ENCODE peak calls at places on chromosome 2, in four cellular contexts. One of them, this sample, is unnamed.

GRCh38 chr2:71207601-71208000 is 19.3 kb downstream of the PAIP2B start:
- DNase-seq in sigmoid colon: no peak
- DNase-seq in uterus: no peak
- DNase-seq in heart right ventricle: no peak
- DNase-seq in this sample: no peak

GRCh38 chr2:190408538-190409271 is 550 bp downstream of the MFSD6 start:
- DNase-seq in heart right ventricle: peak; percentile 29
- DNase-seq in sigmoid colon: peak; percentile 73
- DNase-seq in uterus: peak; percentile 31
- DNase-seq in this sample: peak; percentile 43

GRCh38 chr2:127032601-127033000 is 74.4 kb downstream of the BIN1 start:
- DNase-seq in sigmoid colon: no peak
- DNase-seq in uterus: no peak
- DNase-seq in heart right ventricle: no peak
- DNase-seq in this sample: no peak

GRCh38 chr2:121790276-121790956 is 35.0 kb downstream of the TSN start:
- DNase-seq in uterus: no peak
- DNase-seq in sigmoid colon: no peak
- DNase-seq in heart right ventricle: no peak
- DNase-seq in this sample: no peak

GRCh38 chr2:85472265-85472664 is 53.8 kb downstream of the SH2D6 start:
- DNase-seq in uterus: no peak
- DNase-seq in heart right ventricle: no peak
- DNase-seq in sigmoid colon: no peak
- DNase-seq in this sample: no peak

GRCh38 chr2:201436141-201436540 is 15.1 kb downstream of the TRAK2 start:
- DNase-seq in heart right ventricle: no peak
- DNase-seq in sigmoid colon: no peak
- DNase-seq in uterus: no peak
- DNase-seq in this sample: no peak

GRCh38 chr2:50693285-50693684 is 338.6 kb downstream of the NRXN1 start:
- DNase-seq in uterus: no peak
- DNase-seq in heart right ventricle: no peak
- DNase-seq in sigmoid colon: no peak
- DNase-seq in this sample: no peak

GRCh38 chr2:74864728-74865722 is 31.1 kb downstream of the HK2 start:
- DNase-seq in heart right ventricle: no peak
- DNase-seq in sigmoid colon: no peak
- DNase-seq in uterus: no peak
- DNase-seq in this sample: peak; percentile 57

GRCh38 chr2:237932731-237933131 is 34.1 kb upstream of the UBE2F start:
- DNase-seq in sigmoid colon: no peak
- DNase-seq in heart right ventricle: no peak
- DNase-seq in uterus: no peak
- DNase-seq in this sample: no peak

GRCh38 chr2:9474361-9475117 is at the start of gene IAH1:
- DNase-seq in sigmoid colon: peak; percentile 81
- DNase-seq in uterus: peak; percentile 48
- DNase-seq in heart right ventricle: peak; percentile 40
- DNase-seq in this sample: peak; percentile 72

GRCh38 chr2:229970406-229970805 is 48.1 kb downstream of the FBXO36 start:
- DNase-seq in heart right ventricle: no peak
- DNase-seq in uterus: no peak
- DNase-seq in sigmoid colon: no peak
- DNase-seq in this sample: no peak

GRCh38 chr2:128374001-128374710 is 55.5 kb upstream of the HS6ST1 start:
- DNase-seq in sigmoid colon: no peak
- DNase-seq in heart right ventricle: no peak
- DNase-seq in uterus: peak; percentile 19
- DNase-seq in this sample: no peak

GRCh38 chr2:19357383-19358241 is 811 bp downstream of the OSR1 start:
- DNase-seq in sigmoid colon: no peak
- DNase-seq in heart right ventricle: no peak
- DNase-seq in uterus: peak; percentile 36
- DNase-seq in this sample: no peak

GRCh38 chr2:19358242-19359020 is at the start of gene OSR1:
- DNase-seq in uterus: peak; percentile 82
- DNase-seq in heart right ventricle: peak; percentile 50
- DNase-seq in sigmoid colon: peak; percentile 90
- DNase-seq in this sample: peak; percentile 85

GRCh38 chr2:19360266-19360665 is 1.8 kb upstream of the OSR1 start:
- DNase-seq in sigmoid colon: no peak
- DNase-seq in uterus: no peak
- DNase-seq in heart right ventricle: no peak
- DNase-seq in this sample: no peak

GRCh38 chr2:19359456-19359855 is 1.0 kb upstream of the OSR1 start:
- DNase-seq in uterus: no peak
- DNase-seq in heart right ventricle: no peak
- DNase-seq in sigmoid colon: no peak
- DNase-seq in this sample: no peak

DNA sequence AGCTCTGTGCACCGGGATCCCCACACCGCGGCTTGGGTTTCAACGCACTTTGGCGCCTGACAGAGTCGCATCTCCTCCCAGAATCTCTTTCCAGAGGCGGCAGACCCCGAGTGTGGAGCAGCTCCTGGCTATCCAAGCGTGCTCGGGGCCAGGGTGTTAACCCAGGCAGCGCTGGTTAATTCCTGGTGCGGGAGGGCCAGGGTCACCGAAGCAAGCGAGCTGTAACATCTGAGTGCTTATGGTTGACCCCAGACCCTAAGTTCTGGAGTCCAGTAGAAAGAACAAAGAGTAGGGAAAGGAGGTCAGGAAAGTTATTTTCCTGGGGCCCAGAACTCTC is 566 bp upstream of the OSR1 start:
- DNase-seq in heart right ventricle: no peak
- DNase-seq in uterus: no peak
- DNase-seq in sigmoid colon: no peak
- DNase-seq in this sample: no peak
- H3K4me3 ChIP-seq in heart right ventricle: peak overlapping the region; percentile 74
- H3K4me3 ChIP-seq in uterus: peak overlapping the region; percentile 63
- H3K4me3 ChIP-seq in sigmoid colon: peak overlapping the region; percentile 66
- H3K4me3 ChIP-seq in this sample: peak overlapping the region; percentile 79

DNA sequence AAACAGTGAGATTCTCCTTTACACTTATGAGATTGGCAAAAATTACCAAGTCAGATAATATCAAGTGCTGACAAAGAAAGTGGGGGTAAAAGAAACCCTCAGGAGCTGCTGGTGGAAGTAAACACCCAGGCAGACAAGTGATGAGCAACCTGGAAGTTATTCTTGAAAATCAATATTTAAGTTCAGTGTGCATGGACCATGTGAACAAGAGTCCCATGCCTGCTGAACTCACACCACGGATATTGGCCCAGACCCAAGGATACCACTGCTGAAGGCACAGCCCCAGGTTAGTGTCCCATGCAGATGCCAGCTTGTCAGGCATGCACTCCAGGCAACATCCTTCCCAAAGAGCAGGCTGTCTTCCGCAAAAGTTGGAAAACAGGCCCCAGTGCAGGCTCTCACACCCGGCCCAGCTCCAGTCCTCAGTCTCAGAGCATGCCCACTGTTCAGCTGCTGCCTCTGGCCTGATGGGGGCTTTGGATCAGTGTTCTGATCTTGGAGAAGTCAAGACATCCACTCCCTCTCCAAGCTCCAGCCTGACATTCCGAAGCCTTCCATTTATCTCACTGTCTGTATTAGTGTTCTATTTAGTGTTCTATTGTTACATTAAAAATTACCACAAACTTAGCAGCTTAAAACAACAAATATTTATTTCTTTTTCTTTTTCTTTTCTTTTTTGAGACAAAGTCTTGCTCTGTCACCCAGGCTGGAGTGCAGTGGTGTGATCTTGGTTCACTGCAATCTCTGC is 70.0 kb downstream of the HS1BP3 start:
- DNase-seq in sigmoid colon: peak; percentile 61
- DNase-seq in uterus: no peak
- DNase-seq in heart right ventricle: no peak
- DNase-seq in this sample: peak; percentile 17
- H3K4me1 ChIP-seq in sigmoid colon: peaks cover 44% of the 10 kb centered on the region
- H3K4me1 ChIP-seq in uterus: peaks cover 5% of the 10 kb centered on the region
- H3K4me1 ChIP-seq in heart right ventricle: peaks cover 80% of the 10 kb centered on the region
- H3K4me1 ChIP-seq in this sample: peaks cover 43% of the 10 kb centered on the region

DNA sequence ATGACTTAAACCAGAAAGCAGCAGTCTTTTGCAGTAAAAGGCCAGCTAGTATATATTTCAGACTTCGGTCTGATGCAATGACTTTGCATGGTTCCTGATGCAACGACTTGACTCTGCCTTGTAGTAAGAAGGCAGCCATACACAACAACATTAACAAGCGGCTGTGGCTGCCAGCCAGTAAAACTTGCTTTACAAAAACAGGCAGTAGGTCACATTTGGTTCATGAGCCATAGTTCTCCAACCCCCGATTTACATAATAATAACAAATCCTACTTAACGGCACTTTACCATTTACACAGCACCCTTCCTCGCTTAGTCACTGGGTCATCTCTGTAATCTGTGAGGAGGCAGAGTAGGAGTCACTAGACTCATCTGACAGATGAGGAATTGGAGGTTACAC is 410.3 kb downstream of the LRATD1 start:
- DNase-seq in uterus: no peak
- DNase-seq in sigmoid colon: peak; percentile 93
- DNase-seq in heart right ventricle: no peak
- DNase-seq in this sample: no peak
- H3K27ac ChIP-seq in uterus: no peak overlapping the region
- H3K27ac ChIP-seq in sigmoid colon: peak overlapping the region; percentile 74
- H3K27ac ChIP-seq in heart right ventricle: no peak overlapping the region
- H3K27ac ChIP-seq in this sample: no peak overlapping the region

DNA sequence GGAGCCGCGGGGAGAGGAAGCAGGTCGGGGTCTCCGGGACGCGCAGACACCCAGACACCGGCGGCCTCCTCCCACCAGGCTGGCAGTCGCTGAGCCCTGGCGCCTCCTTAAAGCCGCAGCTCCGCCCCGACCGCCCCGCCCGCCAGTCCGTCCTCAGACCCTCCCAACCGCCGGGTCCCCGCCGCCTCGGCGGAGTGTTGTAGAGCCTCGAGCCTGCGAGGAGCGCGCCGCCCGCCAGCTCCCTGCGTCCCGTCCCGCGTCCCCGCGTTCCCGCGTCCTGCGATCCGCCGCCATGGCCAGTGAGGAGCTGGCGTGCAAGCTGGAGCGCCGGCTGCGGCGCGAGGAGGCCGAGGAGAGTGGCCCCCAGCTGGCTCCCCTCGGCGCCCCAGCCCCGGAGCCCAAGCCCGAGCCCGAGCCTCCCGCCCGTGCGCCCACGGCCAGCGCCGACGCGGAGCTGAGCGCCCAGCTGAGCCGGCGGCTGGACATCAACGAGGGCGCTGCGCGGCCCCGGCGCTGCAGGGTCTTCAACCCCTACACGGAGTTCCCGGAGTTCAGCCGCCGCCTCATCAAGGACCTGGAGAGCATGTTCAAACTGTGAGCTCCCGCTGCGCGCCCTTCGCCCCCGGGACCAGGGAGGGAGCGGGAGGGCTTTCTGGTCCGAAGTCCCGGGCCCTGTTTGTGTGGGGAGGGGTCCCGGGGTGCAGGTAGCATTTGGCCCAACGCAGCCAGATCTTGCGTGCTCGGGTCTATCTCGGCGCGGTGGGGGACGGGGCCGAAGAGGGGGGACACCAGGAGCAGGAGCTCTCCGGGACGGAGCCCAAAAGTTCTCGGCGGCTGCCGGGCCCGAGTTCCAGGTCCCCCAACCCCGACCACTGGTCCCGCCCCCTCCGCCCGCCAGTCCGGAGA is at the start of gene EFHD1:
- DNase-seq in sigmoid colon: peak; percentile 91
- DNase-seq in uterus: peak; percentile 86
- DNase-seq in heart right ventricle: peak; percentile 84
- DNase-seq in this sample: peak; percentile 89
- H3K4me3 ChIP-seq in sigmoid colon: peak within 1 kb of the TSS; percentile 34
- H3K4me3 ChIP-seq in uterus: peak within 1 kb of the TSS; percentile 70
- H3K4me3 ChIP-seq in heart right ventricle: peak within 1 kb of the TSS; percentile 78
- H3K4me3 ChIP-seq in this sample: peak within 1 kb of the TSS; percentile 72

DNA sequence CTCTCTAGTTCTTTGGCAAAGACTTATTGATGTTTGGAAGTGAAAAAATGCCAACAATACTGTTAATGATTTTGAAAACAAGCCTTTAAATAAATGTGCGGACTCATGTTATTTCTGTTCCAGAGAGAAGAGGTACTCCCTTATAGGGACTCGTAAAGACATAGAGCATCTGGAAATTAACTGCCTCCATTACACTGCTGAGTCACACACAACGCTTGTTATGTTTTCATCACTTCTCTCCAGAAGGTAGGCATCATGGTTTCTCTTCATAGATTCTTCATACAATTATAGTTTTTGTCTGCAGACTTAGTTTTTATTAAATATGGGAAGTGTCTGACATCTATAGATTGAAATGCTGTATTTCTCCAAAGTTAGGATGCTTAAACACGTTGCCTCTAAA is 302.5 kb upstream of the EPC2 start:
- DNase-seq in uterus: no peak
- DNase-seq in sigmoid colon: no peak
- DNase-seq in heart right ventricle: no peak
- DNase-seq in this sample: no peak
- H3K4me1 ChIP-seq in uterus: no peaks in the 10 kb centered on the region
- H3K4me1 ChIP-seq in sigmoid colon: no peaks in the 10 kb centered on the region
- H3K4me1 ChIP-seq in heart right ventricle: no peaks in the 10 kb centered on the region
- H3K4me1 ChIP-seq in this sample: no peaks in the 10 kb centered on the region

GRCh38 chr2:20215183-20216040 is 9.5 kb downstream of the SDC1 start:
- DNase-seq in heart right ventricle: no peak
- DNase-seq in uterus: no peak
- DNase-seq in sigmoid colon: no peak
- DNase-seq in this sample: no peak
- H3K27ac ChIP-seq in heart right ventricle: no peak overlapping the region
- H3K27ac ChIP-seq in uterus: no peak overlapping the region
- H3K27ac ChIP-seq in sigmoid colon: no peak overlapping the region
- H3K27ac ChIP-seq in this sample: no peak overlapping the region

GRCh38 chr2:26692814-26693286 is 328 bp downstream of the KCNK3 start:
- DNase-seq in heart right ventricle: no peak
- DNase-seq in uterus: no peak
- DNase-seq in sigmoid colon: no peak
- DNase-seq in this sample: no peak
- H3K4me3 ChIP-seq in heart right ventricle: peak overlapping the region; percentile 34
- H3K4me3 ChIP-seq in uterus: peak overlapping the region; percentile 3
- H3K4me3 ChIP-seq in sigmoid colon: peak overlapping the region; percentile 37
- H3K4me3 ChIP-seq in this sample: peak overlapping the region; percentile 43

GRCh38 chr2:134917219-134917957 is 1.2 kb upstream of the CCNT2 start:
- DNase-seq in sigmoid colon: no peak
- DNase-seq in uterus: peak; percentile 24
- DNase-seq in heart right ventricle: peak; percentile 19
- DNase-seq in this sample: no peak

GRCh38 chr2:134917958-134918517 is 584 bp upstream of the CCNT2 start:
- DNase-seq in sigmoid colon: no peak
- DNase-seq in heart right ventricle: no peak
- DNase-seq in uterus: no peak
- DNase-seq in this sample: no peak

GRCh38 chr2:134911386-134911785 is 7.2 kb upstream of the CCNT2 start:
- DNase-seq in uterus: no peak
- DNase-seq in sigmoid colon: no peak
- DNase-seq in heart right ventricle: no peak
- DNase-seq in this sample: no peak

GRCh38 chr2:134906726-134907125 is 11.9 kb upstream of the CCNT2 start:
- DNase-seq in uterus: no peak
- DNase-seq in heart right ventricle: no peak
- DNase-seq in sigmoid colon: no peak
- DNase-seq in this sample: no peak

GRCh38 chr2:134912406-134912805 is 6.2 kb upstream of the CCNT2 start:
- DNase-seq in heart right ventricle: no peak
- DNase-seq in uterus: no peak
- DNase-seq in sigmoid colon: no peak
- DNase-seq in this sample: no peak
- H3K4me1 ChIP-seq in heart right ventricle: peaks cover 4% of the 10 kb centered on the region
- H3K4me1 ChIP-seq in uterus: no peaks in the 10 kb centered on the region
- H3K4me1 ChIP-seq in sigmoid colon: no peaks in the 10 kb centered on the region
- H3K4me1 ChIP-seq in this sample: no peaks in the 10 kb centered on the region

GRCh38 chr2:86764661-86765307 is 25.9 kb downstream of the CD8A start:
- DNase-seq in sigmoid colon: no peak
- DNase-seq in uterus: no peak
- DNase-seq in heart right ventricle: no peak
- DNase-seq in this sample: no peak
- H3K27ac ChIP-seq in sigmoid colon: no peak overlapping the region
- H3K27ac ChIP-seq in uterus: no peak overlapping the region
- H3K27ac ChIP-seq in heart right ventricle: no peak overlapping the region
- H3K27ac ChIP-seq in this sample: no peak overlapping the region